ENCODE peak calls at places on chromosome 19, in ten cellular contexts. O, K, V, D, U, N, C, A, Z and G are unnamed samples.

GRCh38 chr19:30880151-30880550 is 469.1 kb downstream of the TSHZ3 start:
- DNase-seq in K (no peak), Z (no peak), C (no peak), V (no peak), D (no peak), O (no peak), U (no peak), A (no peak), N (no peak), G (no peak)

GRCh38 chr19:31390721-31391120 is 41.5 kb upstream of the TSHZ3 start:
- DNase-seq in D (no peak), C (no peak), K (no peak), V (no peak), O (no peak), N (no peak), Z (no peak), U (no peak), A (no peak), G (no peak)

GRCh38 chr19:3316659-3317207 is 49.6 kb upstream of the NFIC start:
- DNase-seq in N (no peak), C (no peak), V (no peak), D (no peak), Z (no peak), O (no peak), K (no peak), U (no peak), A (no peak), G (no peak)

GRCh38 chr19:4660181-4660791 is 9.9 kb downstream of the MYDGF start:
- DNase-seq in A (peak; percentile 79), D (peak; percentile 29), Z (no peak), O (peak; percentile 36), C (peak; percentile 48), K (no peak), V (peak; percentile 22), U (peak; percentile 50), N (no peak), G (no peak)

GRCh38 chr19:893775-894090 is 449 bp downstream of the RNU6-9 start:
- DNase-seq in V (no peak), U (no peak), A (no peak), N (no peak), K (no peak), C (no peak), Z (no peak), D (no peak), O (no peak), G (no peak)

GRCh38 chr19:5392476-5392875 is 51.9 kb upstream of the PTPRS start:
- DNase-seq in A (no peak), N (no peak), V (no peak), K (no peak), D (no peak), Z (no peak), O (no peak), C (no peak), U (no peak), G (no peak)

GRCh38 chr19:11887618-11888531 is at the start of gene ZNF69:
- DNase-seq in C (peak; percentile 94), K (peak; percentile 63), V (peak; percentile 87), U (no peak), O (peak; percentile 82), A (peak; percentile 98), Z (no peak), N (peak; percentile 64), D (peak; percentile 33), G (peak; percentile 79)

GRCh38 chr19:40323705-40324104 is 24.5 kb downstream of the C19orf47 start:
- DNase-seq in U (no peak), N (no peak), K (no peak), C (no peak), V (no peak), O (no peak), Z (no peak), D (no peak), A (no peak), G (no peak)

GRCh38 chr19:49712397-49712859 is 21.5 kb downstream of the CPT1C start:
- DNase-seq in D (no peak), Z (no peak), O (peak; percentile 31), A (peak; percentile 92), C (no peak), N (peak; percentile 14), V (peak; percentile 22), K (peak; percentile 61), U (peak; percentile 96), G (peak; percentile 90)

GRCh38 chr19:54411033-54411432 is 4.2 kb upstream of the TTYH1 start:
- DNase-seq in Z (no peak), K (no peak), O (no peak), A (no peak), V (no peak), N (no peak), C (no peak), U (no peak), D (no peak), G (no peak)

GRCh38 chr19:14004619-14005380 is 1.3 kb downstream of the RFX1 start:
- DNase-seq in Z (no peak), C (peak; percentile 36), O (peak; percentile 41), A (no peak), D (peak; percentile 52), U (no peak), V (no peak), N (no peak), K (no peak), G (peak; percentile 63)

GRCh38 chr19:6066661-6067646 is 43.3 kb downstream of the RFX2 start:
- DNase-seq in C (peak; percentile 95), A (peak; percentile 98), K (peak; percentile 87), O (no peak), U (peak; percentile 96), D (peak; percentile 99), Z (no peak), V (peak; percentile 99), N (peak; percentile 88), G (peak; percentile 99)

GRCh38 chr19:36259211-36259610 is 44.3 kb downstream of the ZNF146 start:
- DNase-seq in K (no peak), Z (no peak), C (no peak), D (no peak), N (no peak), A (no peak), O (no peak), V (no peak), U (no peak), G (no peak)

GRCh38 chr19:2223391-2223790 is 12.7 kb downstream of the PLEKHJ1 start:
- DNase-seq in Z (no peak), V (no peak), K (no peak), A (no peak), N (no peak), U (no peak), O (no peak), C (no peak), D (no peak), G (no peak)

GRCh38 chr19:2224754-2225349 is 11.3 kb downstream of the PLEKHJ1 start:
- DNase-seq in V (no peak), N (no peak), U (no peak), C (no peak), D (no peak), Z (no peak), O (no peak), K (no peak), A (no peak), G (no peak)

GRCh38 chr19:2225415-2226050 is 10.6 kb downstream of the PLEKHJ1 start:
- DNase-seq in D (no peak), Z (no peak), O (no peak), U (no peak), C (no peak), N (no peak), K (no peak), V (no peak), A (no peak), G (no peak)

GRCh38 chr19:2221918-2222317 is 14.2 kb downstream of the PLEKHJ1 start:
- DNase-seq in V (no peak), K (no peak), N (no peak), D (no peak), U (no peak), O (no peak), C (no peak), Z (no peak), A (no peak), G (no peak)

DNA sequence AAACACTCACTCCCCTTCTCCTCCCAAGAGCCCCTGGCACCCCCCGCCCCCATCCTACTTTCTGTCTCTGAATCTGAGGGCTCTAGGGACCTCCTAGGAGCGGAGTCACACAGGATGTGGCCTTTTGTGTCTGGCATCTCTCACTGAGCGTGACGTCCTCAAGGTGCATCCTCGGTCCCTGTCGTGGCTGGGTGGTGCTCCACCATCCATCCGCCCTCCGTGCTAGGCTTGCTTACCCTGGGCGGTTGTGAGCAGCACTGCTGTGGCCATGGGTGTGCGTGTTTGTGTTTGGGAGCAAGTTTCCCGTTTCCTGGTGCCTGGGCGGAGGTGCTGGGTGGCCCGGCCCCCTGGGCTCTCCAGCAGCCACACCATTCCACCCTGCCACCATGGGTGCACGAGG is 12.2 kb downstream of the PLEKHJ1 start:
- DNase-seq in O (peak; percentile 91), U (no peak), K (no peak), V (no peak), D (no peak), A (no peak), N (no peak), C (no peak), Z (no peak), G (no peak)
- H3K4me3 ChIP-seq in O (peak overlapping the region; percentile 6), U (no peak overlapping the region), K (no peak overlapping the region), V (no peak overlapping the region), D (no peak overlapping the region), A (no peak overlapping the region), N (no peak overlapping the region), C (no peak overlapping the region), Z (no peak overlapping the region), G (no peak overlapping the region)

GRCh38 chr19:43101950-43102349 is 19.4 kb upstream of the PSG2 start:
- DNase-seq in Z (no peak), D (no peak), V (no peak), C (no peak), K (no peak), U (no peak), O (no peak), A (no peak), N (no peak), G (peak; percentile 29)
- H3K4me2 ChIP-seq in Z (no peak overlapping the region), D (no peak overlapping the region), V (no peak overlapping the region), C (no peak overlapping the region), K (no peak overlapping the region), U (no peak overlapping the region), O (no peak overlapping the region), A (no peak overlapping the region), N (no peak overlapping the region), G (no peak overlapping the region)

DNA sequence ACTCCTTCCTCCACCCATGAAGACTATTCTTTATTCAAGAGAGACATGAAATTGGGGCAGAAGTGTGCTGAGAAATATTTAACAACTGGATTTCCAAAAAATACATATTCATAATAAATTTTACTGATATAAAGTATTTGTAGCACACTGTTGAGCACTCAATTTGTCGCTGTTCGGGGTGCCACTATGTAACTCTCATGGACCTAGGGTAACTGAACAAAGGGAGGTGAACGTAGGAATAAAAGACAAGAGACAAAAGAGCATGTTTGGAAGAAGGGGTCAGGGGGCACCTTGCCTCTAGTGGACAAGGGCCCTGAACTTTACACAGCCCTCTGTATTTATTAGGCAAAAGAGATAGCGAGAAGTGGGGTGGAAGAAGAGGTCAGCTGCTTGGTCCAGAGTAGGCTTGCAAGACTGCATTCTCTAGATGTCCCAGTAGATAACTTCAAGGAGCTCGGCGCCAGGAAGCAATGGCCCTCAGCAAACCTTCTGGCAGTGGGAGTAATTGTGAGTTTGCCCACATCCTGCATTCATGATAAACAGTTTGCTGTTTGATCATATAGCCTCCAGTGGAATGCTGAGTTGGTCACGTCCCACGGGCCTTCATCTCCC is 4.5 kb upstream of the ZNF175 start:
- DNase-seq in D (no peak), A (no peak), C (no peak), V (no peak), K (no peak), U (no peak), Z (no peak), O (no peak), N (no peak), G (no peak)
- H3K4me3 ChIP-seq in D (no peak overlapping the region), A (no peak overlapping the region), C (no peak overlapping the region), V (no peak overlapping the region), K (no peak overlapping the region), U (no peak overlapping the region), Z (no peak overlapping the region), O (no peak overlapping the region), N (no peak overlapping the region), G (no peak overlapping the region)

GRCh38 chr19:34985249-34986022 is 14.7 kb upstream of the GRAMD1A start:
- DNase-seq in C (no peak), K (peak; percentile 43), V (no peak), A (peak; percentile 74), Z (no peak), N (peak; percentile 27), U (no peak), O (peak; percentile 50), D (peak; percentile 89), G (peak; percentile 28)
- H3K4me2 ChIP-seq in C (no peak overlapping the region), K (no peak overlapping the region), V (no peak overlapping the region), A (peak overlapping the region; percentile 56), Z (no peak overlapping the region), N (no peak overlapping the region), U (no peak overlapping the region), O (peak overlapping the region; percentile 49), D (peak overlapping the region; percentile 38), G (no peak overlapping the region)